ENCODE peak calls at places on chromosomes 2 and 18, in ten cellular contexts. Q is stromal cell of bone marrow; J is renal cortical epithelial cell; G is effector memory CD4-positive, alpha-beta T cell; T is activated naive CD8-positive, alpha-beta T cell treated with anti-CD3 and anti-CD28 coated beads, Interleukin-2, amount 10 ng/mL, durations not matched to agents 7 days and 5 days; V is NCI-H774; H is HTR-8/SVneo; Y is fibroblast of the conjunctiva; A is foreskin fibroblast; N is AG09309. R is an unnamed sample.

GRCh38 chr2:189467593-189467992 is 26.3 kb downstream of the WDR75 start:
- DNase-seq in Y (no peak), G (no peak), V (no peak), Q (no peak), T (no peak), A (no peak), J (no peak), H (no peak), N (no peak), R (no peak)

GRCh38 chr2:138780451-138780880 is 276 bp upstream of the NXPH2 start:
- DNase-seq in T (no peak), G (no peak), J (no peak), Q (no peak), H (no peak), A (no peak), N (no peak), Y (no peak), V (no peak), R (no peak)

GRCh38 chr2:180983468-180984388 is 3.3 kb downstream of the UBE2E3 start:
- DNase-seq in Q (peak; percentile 47), Y (peak; percentile 32), H (no peak), N (no peak), T (no peak), J (peak; percentile 78), V (peak; percentile 22), A (peak; percentile 36), G (no peak), R (no peak)

GRCh38 chr2:136282238-136282775 is 164.4 kb upstream of the CXCR4 start:
- DNase-seq in Y (no peak), T (no peak), V (no peak), Q (no peak), G (no peak), N (no peak), J (no peak), H (no peak), A (no peak), R (no peak)

GRCh38 chr2:232875256-232876070 is 5.4 kb downstream of the SNORC start:
- DNase-seq in Q (no peak), N (no peak), G (no peak), Y (no peak), V (no peak), A (no peak), J (no peak), H (no peak), T (no peak), R (no peak)

GRCh38 chr18:36006997-36007396 is 34.5 kb downstream of the RMP24 start:
- DNase-seq in H (no peak), Y (no peak), Q (no peak), N (no peak), G (no peak), J (no peak), A (no peak), T (no peak), V (no peak), R (no peak)

GRCh38 chr2:46854260-46854659 is 61.3 kb downstream of the MCFD2 start:
- DNase-seq in J (no peak), V (no peak), Y (no peak), T (no peak), A (no peak), Q (no peak), H (no peak), G (no peak), N (no peak), R (no peak)

GRCh38 chr2:63667132-63667531 is 78.4 kb downstream of the MDH1 start:
- DNase-seq in V (no peak), A (no peak), J (peak; percentile 48), Y (no peak), G (no peak), H (no peak), N (no peak), Q (no peak), T (no peak), R (no peak)

GRCh38 chr2:25250331-25251031 is 82.1 kb upstream of the POMC start:
- DNase-seq in N (peak; percentile 14), V (no peak), G (no peak), H (no peak), Q (no peak), J (peak; percentile 15), A (peak; percentile 79), T (peak; percentile 48), Y (no peak), R (no peak)

GRCh38 chr2:42804338-42804737 is 12.0 kb upstream of the HAAO start:
- DNase-seq in Y (no peak), T (no peak), H (no peak), A (peak; percentile 80), Q (no peak), N (no peak), J (no peak), G (no peak), V (no peak), R (no peak)

GRCh38 chr2:156653670-156654069 is 217.5 kb downstream of the GPD2 start:
- DNase-seq in H (no peak), N (no peak), Q (no peak), J (no peak), A (no peak), T (no peak), Y (no peak), G (no peak), V (no peak), R (no peak)

GRCh38 chr18:77001979-77002378 is 130.6 kb downstream of the MBP start:
- DNase-seq in Q (no peak), T (no peak), Y (no peak), V (peak; percentile 2), A (no peak), G (no peak), N (no peak), J (no peak), H (no peak), R (no peak)

GRCh38 chr2:17470855-17471641 is 47.2 kb downstream of the RAD51AP2 start:
- DNase-seq in N (peak; percentile 48), V (no peak), Y (peak; percentile 6), A (peak; percentile 12), G (no peak), J (peak; percentile 24), T (no peak), H (no peak), Q (peak; percentile 56), R (no peak)

GRCh38 chr2:130819915-130820861 is 16.5 kb upstream of the ARHGEF4 start:
- DNase-seq in V (no peak), Q (peak; percentile 12), H (no peak), T (no peak), G (no peak), Y (no peak), N (no peak), J (no peak), A (no peak), R (no peak)

GRCh38 chr2:101282980-101283379 is 25.5 kb downstream of the RNF149 start:
- DNase-seq in H (no peak), N (no peak), V (no peak), Q (no peak), G (no peak), J (no peak), A (no peak), Y (no peak), T (no peak), R (no peak)

GRCh38 chr18:63648241-63648640 is 4.2 kb upstream of the SERPINB4 start:
- DNase-seq in J (peak; percentile 59), N (no peak), V (no peak), Q (no peak), H (no peak), A (no peak), Y (no peak), T (no peak), G (no peak), R (no peak)

GRCh38 chr2:203659650-203660049 is 46.8 kb upstream of the CD28 start:
- DNase-seq in G (no peak), H (no peak), A (no peak), J (no peak), Q (no peak), Y (no peak), N (no peak), T (no peak), V (no peak), R (no peak)

GRCh38 chr2:74003494-74004211 is 18.9 kb downstream of the TET3 start:
- DNase-seq in N (peak; percentile 48), J (no peak), Q (peak; percentile 63), H (no peak), T (no peak), V (no peak), G (no peak), A (peak; percentile 83), Y (peak; percentile 76), R (no peak)

GRCh38 chr2:26583381-26583911 is 57.7 kb downstream of the CIB4 start:
- DNase-seq in H (no peak), A (no peak), Y (no peak), Q (no peak), G (no peak), T (no peak), N (no peak), V (no peak), J (no peak), R (no peak)

GRCh38 chr2:201888476-201888875 is 82.1 kb downstream of the CDK15 start:
- DNase-seq in V (no peak), G (no peak), T (no peak), Y (no peak), Q (no peak), H (no peak), N (no peak), J (no peak), A (no peak), R (no peak)

GRCh38 chr2:190512539-190513095 is 21.9 kb downstream of the NEMP2 start:
- DNase-seq in H (no peak), Y (no peak), V (no peak), A (no peak), N (no peak), G (no peak), J (no peak), Q (no peak), T (no peak), R (no peak)

GRCh38 chr18:64178860-64179259 is 30.0 kb upstream of the LINC00305 start:
- DNase-seq in J (no peak), V (no peak), N (no peak), Y (no peak), Q (no peak), A (no peak), H (no peak), T (no peak), G (no peak), R (no peak)

GRCh38 chr2:145538661-145539319 is 1018.9 kb upstream of the ZEB2 start:
- DNase-seq in N (no peak), T (no peak), Q (no peak), J (peak; percentile 33), V (no peak), A (no peak), G (no peak), H (no peak), Y (no peak), R (no peak)

GRCh38 chr2:205361272-205361671 is 321.0 kb upstream of the NRP2 start:
- DNase-seq in A (no peak), T (no peak), G (no peak), V (no peak), Q (no peak), N (no peak), J (no peak), H (no peak), Y (no peak), R (no peak)

GRCh38 chr18:37432796-37433195 is 132.8 kb downstream of the CELF4 start:
- DNase-seq in T (no peak), G (no peak), A (no peak), Y (no peak), N (no peak), H (no peak), J (no peak), Q (no peak), V (no peak), R (no peak)

GRCh38 chr2:77512521-77512920 is 9.7 kb downstream of the LRRTM4 start:
- DNase-seq in G (no peak), T (no peak), Y (no peak), V (no peak), N (no peak), A (no peak), H (no peak), J (peak; percentile 9), Q (peak; percentile 13), R (no peak)

GRCh38 chr2:160836755-160837154 is 323.5 kb upstream of the TANK start:
- DNase-seq in G (no peak), H (peak; percentile 75), Q (peak; percentile 78), N (peak; percentile 89), J (peak; percentile 80), T (no peak), A (peak; percentile 90), Y (peak; percentile 76), V (no peak), R (no peak)

GRCh38 chr2:15607709-15608391 is 16.2 kb downstream of the DDX1 start:
- DNase-seq in T (no peak), Q (no peak), G (no peak), V (no peak), N (no peak), H (no peak), Y (no peak), A (no peak), J (no peak), R (no peak)